ENCODE peak calls at places on chromosomes 6 and 20, in six cellular contexts. One of them, this sample, is unnamed.
A peak's percentile ranks its signal among the peaks of the same experiment; 100 is the strongest.

GRCh38 chr6:106883808-106884262 is 90.7 kb downstream of the CD24 start:
- DNase-seq in A549: no peak
- DNase-seq in endothelial cell of umbilical vein: no peak
- DNase-seq in GM12878: no peak
- DNase-seq in HepG2: peak; percentile 36
- DNase-seq in K562: peak; percentile 45
- DNase-seq in this sample: peak; percentile 19

GRCh38 chr20:38601216-38602184 is at the start of gene ARHGAP40:
- DNase-seq in A549: no peak
- DNase-seq in endothelial cell of umbilical vein: no peak
- DNase-seq in GM12878: no peak
- DNase-seq in HepG2: peak; percentile 54
- DNase-seq in K562: peak; percentile 62
- DNase-seq in this sample: peak; percentile 23

GRCh38 chr6:167441653-167442644 is 117.1 kb downstream of the TTLL2 start:
- DNase-seq in A549: no peak
- DNase-seq in endothelial cell of umbilical vein: no peak
- DNase-seq in GM12878: no peak
- DNase-seq in HepG2: no peak
- DNase-seq in K562: no peak
- DNase-seq in this sample: no peak

GRCh38 chr6:89984926-89985743 is 90.9 kb downstream of the GJA10 start:
- DNase-seq in A549: no peak
- DNase-seq in endothelial cell of umbilical vein: no peak
- DNase-seq in GM12878: no peak
- DNase-seq in HepG2: no peak
- DNase-seq in K562: peak; percentile 40
- DNase-seq in this sample: peak; percentile 23

GRCh38 chr6:109867009-109867969 is 110.8 kb upstream of the GPR6 start:
- DNase-seq in A549: no peak
- DNase-seq in endothelial cell of umbilical vein: peak; percentile 5
- DNase-seq in GM12878: no peak
- DNase-seq in HepG2: no peak
- DNase-seq in K562: no peak
- DNase-seq in this sample: no peak

GRCh38 chr20:45104786-45105185 is 3.9 kb upstream of the KCNS1 start:
- DNase-seq in A549: no peak
- DNase-seq in endothelial cell of umbilical vein: peak; percentile 41
- DNase-seq in GM12878: no peak
- DNase-seq in HepG2: no peak
- DNase-seq in K562: no peak
- DNase-seq in this sample: peak; percentile 91

GRCh38 chr6:105184921-105185320 is 5.1 kb upstream of the POPDC3 start:
- DNase-seq in A549: no peak
- DNase-seq in endothelial cell of umbilical vein: peak; percentile 67
- DNase-seq in GM12878: no peak
- DNase-seq in HepG2: no peak
- DNase-seq in K562: no peak
- DNase-seq in this sample: no peak

GRCh38 chr6:44207966-44208365 is 8.8 kb upstream of the MYMX start:
- DNase-seq in A549: no peak
- DNase-seq in endothelial cell of umbilical vein: no peak
- DNase-seq in GM12878: no peak
- DNase-seq in HepG2: no peak
- DNase-seq in K562: no peak
- DNase-seq in this sample: no peak

GRCh38 chr6:336159-337114 is 44.1 kb downstream of the DUSP22 start:
- DNase-seq in A549: no peak
- DNase-seq in endothelial cell of umbilical vein: no peak
- DNase-seq in GM12878: peak; percentile 88
- DNase-seq in HepG2: no peak
- DNase-seq in K562: no peak
- DNase-seq in this sample: peak; percentile 83

GRCh38 chr6:107866606-107867301 is 42.6 kb upstream of the SCML4 start:
- DNase-seq in A549: no peak
- DNase-seq in endothelial cell of umbilical vein: peak; percentile 45
- DNase-seq in GM12878: no peak
- DNase-seq in HepG2: peak; percentile 56
- DNase-seq in K562: peak; percentile 31
- DNase-seq in this sample: peak; percentile 50

GRCh38 chr6:5045417-5045816 is 39.7 kb upstream of the PPP1R3G start:
- DNase-seq in A549: no peak
- DNase-seq in endothelial cell of umbilical vein: no peak
- DNase-seq in GM12878: no peak
- DNase-seq in HepG2: no peak
- DNase-seq in K562: no peak
- DNase-seq in this sample: no peak

GRCh38 chr20:62583424-62583920 is 58.8 kb upstream of the SLCO4A1 start:
- DNase-seq in A549: no peak
- DNase-seq in endothelial cell of umbilical vein: no peak
- DNase-seq in GM12878: no peak
- DNase-seq in HepG2: no peak
- DNase-seq in K562: no peak
- DNase-seq in this sample: no peak

GRCh38 chr6:153662982-153663381 is 376.1 kb upstream of the OPRM1 start:
- DNase-seq in A549: no peak
- DNase-seq in endothelial cell of umbilical vein: no peak
- DNase-seq in GM12878: no peak
- DNase-seq in HepG2: no peak
- DNase-seq in K562: no peak
- DNase-seq in this sample: no peak
- TF ChIP-seq CTCF in A549: no peak
- TF ChIP-seq CTCF in endothelial cell of umbilical vein: no peak
- TF ChIP-seq CTCF in GM12878: no peak
- TF ChIP-seq CTCF in HepG2: no peak
- TF ChIP-seq CTCF in K562: no peak
- TF ChIP-seq CTCF in this sample: no peak

DNA sequence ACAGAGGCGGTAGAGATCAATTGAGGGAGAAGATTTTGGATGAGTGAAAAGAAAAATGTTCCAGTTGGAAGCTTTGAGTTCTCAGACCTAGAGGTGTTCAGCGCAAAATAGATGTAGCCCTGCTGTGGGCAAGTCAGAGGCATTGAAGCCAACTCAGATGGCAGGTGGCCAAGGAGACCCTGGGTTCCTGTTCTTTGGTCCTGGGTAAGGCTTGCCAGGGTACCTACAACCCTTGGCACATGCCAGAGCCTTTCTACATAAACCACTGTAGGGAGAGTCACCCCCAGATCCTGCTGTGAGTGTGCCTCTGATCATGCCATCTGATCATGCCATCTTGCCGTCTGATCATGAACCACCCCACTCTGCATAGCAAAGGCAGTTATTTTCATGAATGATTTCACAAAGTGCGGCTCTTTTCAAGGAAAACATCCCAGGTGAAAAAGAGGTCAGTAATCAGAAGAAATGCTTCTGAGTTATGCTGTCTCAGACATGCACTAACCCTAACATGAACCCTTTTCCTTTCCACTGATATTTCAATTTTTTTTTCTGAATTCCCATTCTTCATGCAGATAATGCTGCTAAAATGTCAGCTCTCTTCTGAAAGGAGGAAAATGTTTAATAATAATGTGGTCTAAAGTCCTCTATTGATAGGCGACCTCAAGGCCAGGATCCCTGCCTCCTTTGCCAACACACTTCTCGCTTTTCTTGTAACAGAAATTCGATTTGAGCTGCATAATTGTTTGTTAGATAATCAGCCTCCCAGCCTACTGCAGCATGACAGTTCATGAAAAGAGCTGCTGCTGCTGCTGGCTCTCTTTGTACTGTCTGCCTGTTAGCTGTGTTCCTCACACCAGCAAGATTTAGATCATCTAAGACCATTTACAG is 153.7 kb downstream of the MTHFD1L start:
- DNase-seq in A549: no peak
- DNase-seq in endothelial cell of umbilical vein: peak; percentile 57
- DNase-seq in GM12878: no peak
- DNase-seq in HepG2: no peak
- DNase-seq in K562: no peak
- DNase-seq in this sample: no peak
- TF ChIP-seq MYC in A549: no peak
- TF ChIP-seq MYC in endothelial cell of umbilical vein: no peak
- TF ChIP-seq MYC in GM12878: no peak
- TF ChIP-seq MYC in HepG2: no peak
- TF ChIP-seq MYC in K562: no peak
- TF ChIP-seq MYC in this sample: no peak

GRCh38 chr20:8019178-8019997 is at the start of gene TMX4:
- DNase-seq in A549: peak; percentile 95
- DNase-seq in endothelial cell of umbilical vein: peak; percentile 97
- DNase-seq in GM12878: peak; percentile 76
- DNase-seq in HepG2: peak; percentile 98
- DNase-seq in K562: peak; percentile 93
- DNase-seq in this sample: peak; percentile 99

GRCh38 chr20:8019998-8020247 is 362 bp upstream of the TMX4 start:
- DNase-seq in A549: no peak
- DNase-seq in endothelial cell of umbilical vein: no peak
- DNase-seq in GM12878: no peak
- DNase-seq in HepG2: no peak
- DNase-seq in K562: no peak
- DNase-seq in this sample: no peak

GRCh38 chr20:8021541-8022269 is 2.1 kb upstream of the TMX4 start:
- DNase-seq in A549: no peak
- DNase-seq in endothelial cell of umbilical vein: no peak
- DNase-seq in GM12878: no peak
- DNase-seq in HepG2: no peak
- DNase-seq in K562: no peak
- DNase-seq in this sample: no peak

GRCh38 chr20:8018928-8019177 is 708 bp downstream of the TMX4 start:
- DNase-seq in A549: peak; percentile 85
- DNase-seq in endothelial cell of umbilical vein: no peak
- DNase-seq in GM12878: peak; percentile 45
- DNase-seq in HepG2: no peak
- DNase-seq in K562: no peak
- DNase-seq in this sample: no peak

DNA sequence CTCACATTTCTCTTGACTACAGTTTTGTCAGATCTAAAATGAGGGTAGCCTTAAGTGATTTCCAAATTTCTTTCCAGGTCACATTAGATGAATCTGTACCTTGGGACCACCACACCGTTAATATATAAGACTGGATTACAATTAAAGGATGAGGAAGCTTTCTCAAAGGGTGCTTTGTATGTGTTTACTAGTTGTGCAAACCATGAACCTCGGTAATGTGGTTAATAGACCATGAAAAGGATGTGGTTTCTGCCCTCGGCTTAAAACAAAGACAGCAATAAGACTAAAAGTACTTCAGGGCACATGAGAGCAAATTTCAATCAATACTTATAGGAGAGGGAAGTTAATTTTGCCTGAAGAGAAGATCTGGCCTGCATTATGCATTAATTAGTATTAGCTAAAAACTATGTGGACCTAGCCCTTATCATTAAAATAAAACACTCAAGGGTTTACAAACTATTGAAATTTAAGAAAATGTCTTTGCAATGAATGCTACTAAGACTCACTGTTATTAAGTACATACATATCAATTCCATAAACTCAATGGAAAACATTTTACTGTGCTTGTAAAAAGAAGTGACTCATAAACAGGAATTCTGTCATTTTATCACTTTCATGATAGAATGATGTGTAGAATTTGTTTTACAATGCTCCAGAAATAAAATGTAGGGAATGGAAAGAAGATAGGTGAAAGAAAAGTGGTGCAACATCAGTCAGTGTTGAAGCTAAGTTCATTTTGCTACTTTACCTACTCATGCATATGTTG is 936 bp upstream of the TMX4 start:
- DNase-seq in A549: no peak
- DNase-seq in endothelial cell of umbilical vein: no peak
- DNase-seq in GM12878: peak; percentile 85
- DNase-seq in HepG2: peak; percentile 23
- DNase-seq in K562: no peak
- DNase-seq in this sample: peak; percentile 92
- H3K4me3 ChIP-seq in A549: peak overlapping the region; percentile 67
- H3K4me3 ChIP-seq in endothelial cell of umbilical vein: no peak overlapping the region
- H3K4me3 ChIP-seq in GM12878: peak overlapping the region; percentile 70
- H3K4me3 ChIP-seq in HepG2: no peak overlapping the region
- H3K4me3 ChIP-seq in K562: no peak overlapping the region
- H3K4me3 ChIP-seq in this sample: peak overlapping the region; percentile 52

GRCh38 chr6:47495954-47496545 is 18.5 kb downstream of the CD2AP start:
- DNase-seq in A549: no peak
- DNase-seq in endothelial cell of umbilical vein: no peak
- DNase-seq in GM12878: no peak
- DNase-seq in HepG2: no peak
- DNase-seq in K562: no peak
- DNase-seq in this sample: no peak
- TF ChIP-seq CTCF in A549: no peak
- TF ChIP-seq CTCF in endothelial cell of umbilical vein: no peak
- TF ChIP-seq CTCF in GM12878: no peak
- TF ChIP-seq CTCF in HepG2: no peak
- TF ChIP-seq CTCF in K562: no peak
- TF ChIP-seq CTCF in this sample: no peak

DNA sequence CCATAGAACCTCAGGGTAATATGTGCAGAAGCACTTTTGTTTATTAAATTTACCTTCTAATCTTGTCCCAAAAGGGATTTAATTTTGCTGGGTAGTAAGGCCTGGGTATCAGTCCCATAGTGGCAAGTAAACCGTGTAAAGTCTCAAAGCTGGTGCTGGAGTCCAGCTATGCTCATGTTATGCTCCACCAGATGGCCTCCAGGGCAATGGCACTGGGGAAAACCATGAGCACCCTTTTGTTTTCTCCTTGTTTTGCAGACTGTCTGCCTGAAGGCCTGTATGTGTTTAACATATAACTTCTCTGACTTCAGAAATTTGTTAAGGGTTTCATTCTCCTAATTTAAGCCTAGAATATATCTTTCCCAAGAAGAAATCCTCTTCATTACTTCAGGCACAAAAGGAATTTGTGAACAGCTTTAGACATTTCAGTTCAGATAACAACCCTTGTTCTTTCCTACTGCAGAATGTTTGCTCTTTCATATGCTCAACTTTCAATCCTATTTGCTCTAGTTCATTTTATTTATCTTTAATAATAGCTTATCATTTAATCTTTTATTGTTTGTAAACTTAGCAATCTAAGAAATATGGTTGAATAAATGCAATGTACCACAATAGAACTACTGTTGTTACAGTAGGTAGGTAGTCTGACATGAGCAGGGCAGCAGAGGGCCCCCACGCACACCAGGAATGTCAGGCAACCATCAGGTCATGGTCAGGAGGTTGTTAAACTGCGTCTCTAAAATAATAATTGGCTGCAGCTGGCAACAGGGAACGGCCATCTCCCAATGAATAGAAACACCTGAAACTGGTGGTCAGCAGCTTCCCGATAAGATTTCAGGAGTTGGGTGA is 162.8 kb downstream of the TENT5A start:
- DNase-seq in A549: no peak
- DNase-seq in endothelial cell of umbilical vein: no peak
- DNase-seq in GM12878: no peak
- DNase-seq in HepG2: peak; percentile 3
- DNase-seq in K562: no peak
- DNase-seq in this sample: peak; percentile 19
- TF ChIP-seq MYC in A549: no peak
- TF ChIP-seq MYC in endothelial cell of umbilical vein: no peak
- TF ChIP-seq MYC in GM12878: no peak
- TF ChIP-seq MYC in HepG2: no peak
- TF ChIP-seq MYC in K562: no peak
- TF ChIP-seq MYC in this sample: no peak

This sample was measured in NB4.